ENCODE peak calls at places on chromosomes 1 and 21, in eight cellular contexts. P is GM12864, J is D341Med, X is GM12891, T is GM19239, C is amniotic stem cell, Z is progenitor cell of endocrine pancreas, A is T-helper 2 cell. N is an unnamed sample.

GRCh38 chr1:154794608-154795007 is 75.5 kb downstream of the KCNN3 start:
- DNase-seq in P (no peak), J (no peak), X (no peak), T (no peak), C (no peak), Z (no peak), A (no peak), N (no peak)

GRCh38 chr1:206011057-206011456 is 7.9 kb upstream of the RAB7B start:
- DNase-seq in P (no peak), J (no peak), X (no peak), T (no peak), C (no peak), Z (no peak), A (no peak), N (no peak)

GRCh38 chr1:169896013-169896412 is 2.3 kb upstream of the SCYL3 start:
- DNase-seq in P (no peak), J (no peak), X (no peak), T (no peak), C (no peak), Z (no peak), A (no peak), N (no peak)

GRCh38 chr1:2998503-2999100 is 22.7 kb upstream of the ACTRT2 start:
- DNase-seq in P (no peak), J (no peak), X (no peak), T (no peak), C (no peak), Z (no peak), A (no peak), N (no peak)

GRCh38 chr1:27727126-27727525 is 1.4 kb downstream of the FAM76A start:
- DNase-seq in P (no peak), J (no peak), X (no peak), T (no peak), C (no peak), Z (no peak), A (no peak), N (no peak)

GRCh38 chr1:155942578-155943141 is 1.2 kb downstream of the RXFP4 start:
- DNase-seq in P (no peak), J (no peak), X (no peak), T (no peak), C (no peak), Z (no peak), A (no peak), N (no peak)

GRCh38 chr1:1985375-1986050 is 18.1 kb downstream of the CFAP74 start:
- DNase-seq in P (no peak), J (no peak), X (no peak), T (no peak), C (no peak), Z (no peak), A (no peak), N (no peak)

GRCh38 chr21:45592208-45592619 is 50.0 kb upstream of the SLC19A1 start:
- DNase-seq in P (peak), J (no peak), X (peak), T (peak), C (no peak), Z (no peak), A (peak), N (no peak)

GRCh38 chr1:17523487-17524029 is 15.9 kb upstream of the ARHGEF10L start:
- DNase-seq in P (no peak), J (no peak), X (no peak), T (no peak), C (no peak), Z (no peak), A (no peak), N (no peak)

GRCh38 chr1:219398815-219399396 is 214.0 kb downstream of the ZC3H11B start:
- DNase-seq in P (no peak), J (no peak), X (no peak), T (no peak), C (no peak), Z (no peak), A (no peak), N (no peak)